ENCODE peak calls at places on chromosomes 1 and 21, in seven cellular contexts. W is left lung; V is CD4-positive, alpha-beta memory T cell; U is aorta; Y is A549; P is body of pancreas; K is psoas muscle. Z is an unnamed sample. For H3K4me1, the result is how much of the 10 kb centered on the place peaks cover.

GRCh38 chr1:93021539-93022134 is 57.4 kb upstream of the MTF2 start:
- DNase-seq in W (no peak), V (peak), U (no peak), Y (peak), P (peak), K (no peak), Z (no peak)

GRCh38 chr1:218620956-218621355 is 275.8 kb downstream of the TGFB2 start:
- DNase-seq in W (no peak), V (no peak), U (no peak), Y (peak), P (no peak), K (no peak), Z (no peak)

GRCh38 chr21:39669976-39670671 is 57.4 kb downstream of the B3GALT5 start:
- DNase-seq in W (no peak), V (no peak), U (no peak), Y (no peak), P (no peak), K (no peak), Z (no peak)

GRCh38 chr1:18279713-18280074 is 172.1 kb downstream of the IGSF21 start:
- DNase-seq in W (no peak), V (no peak), U (peak), Y (no peak), P (no peak), K (no peak), Z (no peak)

GRCh38 chr1:195766709-195767108 is 841.5 kb downstream of the KCNT2 start:
- DNase-seq in W (no peak), V (no peak), U (no peak), Y (no peak), P (no peak), K (no peak), Z (no peak)

GRCh38 chr1:51305371-51305823 is 25.0 kb downstream of the TTC39A start:
- DNase-seq in W (no peak), V (no peak), U (no peak), Y (peak), P (peak), K (no peak), Z (no peak)

GRCh38 chr1:204080163-204080903 is 7.4 kb downstream of the SOX13 start:
- DNase-seq in W (peak), V (no peak), U (peak), Y (peak), P (peak), K (peak), Z (peak)

GRCh38 chr1:207020016-207020708 is 12.4 kb downstream of the C1orf116 start:
- DNase-seq in W (peak), V (no peak), U (no peak), Y (peak), P (no peak), K (no peak), Z (no peak)

GRCh38 chr1:152457561-152457960 is 43.5 kb upstream of the CRNN start:
- DNase-seq in W (no peak), V (no peak), U (no peak), Y (no peak), P (no peak), K (no peak), Z (no peak)

GRCh38 chr21:45033791-45034555 is 40.4 kb upstream of the ADARB1 start:
- DNase-seq in W (no peak), V (no peak), U (peak), Y (no peak), P (no peak), K (peak), Z (no peak)

GRCh38 chr1:29641921-29642320 is 405.6 kb downstream of the PTPRU start:
- DNase-seq in W (no peak), V (no peak), U (no peak), Y (no peak), P (no peak), K (no peak), Z (no peak)

GRCh38 chr1:20199840-20200239 is 13.5 kb upstream of the PLA2G2C start:
- DNase-seq in W (no peak), V (no peak), U (no peak), Y (no peak), P (no peak), K (no peak), Z (no peak)

GRCh38 chr1:154599658-154600057 is 8.3 kb downstream of the ADAR start:
- DNase-seq in W (no peak), V (no peak), U (peak), Y (no peak), P (no peak), K (no peak), Z (no peak)

GRCh38 chr1:154594811-154595210 is 13.2 kb downstream of the ADAR start:
- DNase-seq in W (no peak), V (no peak), U (no peak), Y (no peak), P (no peak), K (no peak), Z (no peak)

GRCh38 chr1:154595621-154596020 is 12.4 kb downstream of the ADAR start:
- DNase-seq in W (no peak), V (no peak), U (peak), Y (no peak), P (no peak), K (no peak), Z (no peak)

GRCh38 chr1:154603317-154603716 is 4.7 kb downstream of the ADAR start:
- DNase-seq in W (no peak), V (no peak), U (peak), Y (no peak), P (no peak), K (no peak), Z (no peak)

GRCh38 chr1:154598871-154599635 is 8.9 kb downstream of the ADAR start:
- DNase-seq in W (no peak), V (no peak), U (peak), Y (no peak), P (no peak), K (no peak), Z (no peak)
- H3K4me1 ChIP-seq in W (under half), V (under half), U (under half), Y (under half), P (under half), K (under half), Z (under half)

GRCh38 chr1:46175243-46175642 is 356 bp downstream of the TSPAN1 start:
- DNase-seq in W (no peak), V (no peak), U (peak), Y (no peak), P (no peak), K (no peak), Z (no peak)
- H3K4me1 ChIP-seq in W (under half), V (under half), U (under half), Y (under half), P (under half), K (under half), Z (under half)

DNA sequence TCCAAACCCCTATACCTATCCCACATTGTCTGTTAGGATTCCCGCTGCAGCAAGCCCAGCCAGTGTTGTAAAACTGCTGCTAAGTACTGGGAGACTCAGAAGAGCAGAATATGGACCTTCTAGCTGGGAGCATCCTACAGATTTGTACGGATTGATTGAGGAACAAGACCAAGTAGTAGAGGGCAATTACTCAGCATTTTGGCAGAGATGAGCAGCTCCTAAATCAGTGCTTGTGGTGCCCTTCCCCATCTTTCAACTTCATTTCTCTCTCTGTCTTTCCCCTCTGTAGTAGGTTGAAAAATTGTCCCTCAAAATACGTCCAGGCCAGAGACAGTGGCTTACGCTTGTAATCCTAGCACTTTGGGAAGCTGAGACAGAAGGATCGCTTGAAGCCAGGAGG is 37.3 kb upstream of the HTR1D start:
- DNase-seq in W (no peak), V (no peak), U (no peak), Y (no peak), P (no peak), K (no peak), Z (no peak)
- H3K4me1 ChIP-seq in W (under half), V (under half), U (under half), Y (under half), P (under half), K (under half), Z (under half)

GRCh38 chr1:200890818-200891773 is 3.6 kb upstream of the INAVA start:
- DNase-seq in W (no peak), V (no peak), U (peak), Y (peak), P (peak), K (no peak), Z (no peak)
- H3K4me1 ChIP-seq in W (under half), V (half or more), U (under half), Y (half or more), P (under half), K (under half), Z (under half)

GRCh38 chr1:225694151-225694603 is 41.3 kb upstream of the ENAH start:
- DNase-seq in W (no peak), V (no peak), U (no peak), Y (peak), P (peak), K (no peak), Z (peak)
- H3K4me1 ChIP-seq in W (under half), V (under half), U (under half), Y (half or more), P (half or more), K (under half), Z (under half)

Z was measured in adrenal gland.